ENCODE peak calls at places on chromosomes 6 and 20, in six cellular contexts. G is K562, V is HepG2, I is H1, Z is GM12891, U is GM12878. A is an unnamed sample.

GRCh38 chr6:163288915-163289314 is 125.6 kb upstream of the QKI start:
- DNase-seq in G (no peak), Z (no peak), U (no peak), V (no peak), I (no peak), A (no peak)

GRCh38 chr6:37585523-37585905 is 85.8 kb upstream of the CCDC167 start:
- DNase-seq in I (no peak), U (no peak), V (no peak), G (no peak), Z (no peak), A (no peak)

GRCh38 chr6:99603421-99604160 is 3.0 kb upstream of the PRDM13 start:
- DNase-seq in Z (no peak), G (peak), U (no peak), V (no peak), I (no peak), A (peak)

GRCh38 chr6:160378886-160379285 is 30.7 kb downstream of the SLC22A3 start:
- DNase-seq in U (no peak), G (no peak), V (no peak), Z (no peak), I (no peak), A (no peak)

GRCh38 chr6:22716721-22717120 is 147.4 kb downstream of the HDGFL1 start:
- DNase-seq in Z (no peak), G (no peak), V (no peak), U (no peak), I (no peak), A (no peak)

GRCh38 chr20:363319-364078 is 16.6 kb downstream of the NRSN2 start:
- DNase-seq in I (no peak), V (peak), U (no peak), G (peak), Z (no peak), A (no peak)

GRCh38 chr20:45629496-45630100 is at the start of gene WFDC10A:
- DNase-seq in Z (no peak), U (no peak), G (peak), I (peak), V (peak), A (no peak)

GRCh38 chr6:137111296-137112066 is 62.0 kb downstream of the IL22RA2 start:
- DNase-seq in G (no peak), V (no peak), U (no peak), I (no peak), Z (no peak), A (no peak)

GRCh38 chr20:24971702-24972101 is 20.8 kb downstream of the APMAP start:
- DNase-seq in Z (no peak), U (no peak), G (no peak), V (no peak), I (no peak), A (no peak)

GRCh38 chr6:11363881-11364576 is 131.6 kb upstream of the NEDD9 start:
- DNase-seq in Z (no peak), G (no peak), V (no peak), I (no peak), U (no peak), A (no peak)

GRCh38 chr20:45095753-45096371 is 5.1 kb downstream of the KCNS1 start:
- DNase-seq in G (peak), I (no peak), U (peak), Z (no peak), V (peak), A (peak)

GRCh38 chr20:22248052-22248667 is 336.2 kb downstream of the FOXA2 start:
- DNase-seq in G (peak), Z (no peak), I (no peak), U (no peak), V (peak), A (no peak)

GRCh38 chr20:58447733-58448391 is 58.8 kb downstream of the VAPB start:
- DNase-seq in U (no peak), V (peak), G (peak), I (no peak), Z (no peak), A (no peak)

GRCh38 chr6:13813621-13814175 is 659 bp downstream of the MCUR1 start:
- DNase-seq in V (peak), U (no peak), Z (peak), G (peak), I (peak), A (no peak)

GRCh38 chr6:33704215-33704817 is 7.2 kb downstream of the UQCC2 start:
- DNase-seq in I (no peak), G (no peak), Z (no peak), V (no peak), U (no peak), A (no peak)

GRCh38 chr6:105740946-105741605 is 338.2 kb upstream of the PREP start:
- DNase-seq in G (peak), V (no peak), U (no peak), Z (no peak), I (no peak), A (no peak)

GRCh38 chr6:132011582-132011981 is 60.4 kb upstream of the CCN2 start:
- DNase-seq in V (no peak), I (no peak), Z (no peak), G (no peak), U (no peak), A (no peak)

GRCh38 chr6:70811788-70812187 is 144.1 kb downstream of the SMAP1 start:
- DNase-seq in V (no peak), G (no peak), U (no peak), Z (no peak), I (no peak), A (no peak)

GRCh38 chr20:32789896-32790750 is 27.9 kb downstream of the DNMT3B start:
- DNase-seq in Z (peak), V (peak), U (peak), G (peak), I (no peak), A (peak)

GRCh38 chr6:41201784-41202181 is 834 bp upstream of the TREML2 start:
- DNase-seq in V (no peak), U (no peak), Z (no peak), I (no peak), G (peak), A (no peak)

GRCh38 chr6:20833881-20834515 is 299.7 kb downstream of the CDKAL1 start:
- DNase-seq in Z (no peak), U (no peak), G (no peak), I (no peak), V (no peak), A (no peak)

DNA sequence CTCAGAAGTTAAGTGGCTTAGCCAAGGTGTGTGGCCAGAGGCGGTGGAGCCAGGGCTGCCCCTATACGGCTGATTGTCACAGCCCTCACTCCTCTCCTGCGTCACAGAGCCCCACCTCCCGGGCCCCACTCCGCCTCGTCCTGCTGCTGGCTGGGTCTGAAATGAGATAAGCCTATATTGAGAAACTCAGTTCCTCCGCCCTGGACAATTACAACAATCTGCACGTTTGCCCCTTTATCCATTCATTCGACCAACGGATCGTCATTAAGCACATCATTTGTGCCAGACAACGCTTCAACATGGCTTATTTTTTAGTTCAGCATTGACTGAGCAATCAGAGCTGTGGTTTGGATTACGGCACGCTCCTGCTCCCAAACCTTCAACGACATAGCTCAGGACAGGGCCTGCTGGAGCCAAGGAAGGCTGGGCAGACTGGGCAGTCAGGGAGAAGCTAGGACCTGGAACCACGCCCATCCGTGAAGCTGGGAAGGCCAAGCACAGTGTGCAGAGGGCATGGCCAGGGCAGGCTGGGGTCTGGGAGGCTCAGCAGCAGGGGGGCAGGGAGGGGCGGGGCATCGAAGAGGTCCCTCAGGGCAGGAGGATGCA is 16.6 kb upstream of the EZR start:
- DNase-seq in I (no peak), Z (no peak), G (peak), V (peak), U (no peak), A (no peak)
- TF ChIP-seq POLR2A in I (no peak), Z (no peak), G (no peak), V (no peak), U (no peak), A (no peak)

GRCh38 chr6:113696960-113697359 is 160.2 kb upstream of the MARCKS start:
- DNase-seq in U (no peak), I (no peak), G (no peak), Z (no peak), V (no peak), A (no peak)
- TF ChIP-seq TAF1 in U (no peak), I (no peak), G (no peak), Z (no peak), V (no peak), A (no peak)

DNA sequence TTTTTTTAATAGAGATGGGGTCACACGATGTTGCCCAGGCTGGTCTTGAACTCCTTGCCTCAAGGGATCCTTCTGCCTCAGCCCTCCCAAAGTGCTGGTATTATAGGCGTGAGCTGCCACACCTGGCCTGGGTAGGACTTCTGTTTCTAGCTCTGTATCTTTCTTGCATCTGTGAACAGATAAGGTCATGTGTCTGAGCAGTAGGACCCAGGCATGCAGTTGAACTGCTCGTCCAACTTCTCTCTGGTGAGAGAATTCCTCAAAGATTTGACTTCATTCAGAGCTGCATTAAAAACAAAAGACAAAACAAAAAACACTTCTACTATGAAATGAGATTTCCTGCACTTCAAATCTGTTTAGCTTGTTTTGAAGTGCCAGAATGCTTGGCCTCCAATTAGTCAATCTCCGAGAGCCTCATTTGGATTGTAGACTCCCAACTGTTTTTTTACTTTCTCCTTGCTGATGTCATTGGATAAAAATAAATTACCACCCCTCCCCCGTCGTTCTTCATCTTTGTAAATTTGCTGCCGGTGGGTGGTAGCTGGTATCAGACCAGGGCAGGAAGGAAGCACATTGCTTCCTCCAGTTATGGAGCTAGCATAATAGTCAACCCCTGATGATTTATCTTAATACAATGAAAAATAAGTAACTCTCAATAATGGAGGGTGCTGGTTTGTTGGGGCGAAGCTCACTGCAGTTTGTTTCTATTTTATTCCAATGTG is 17.6 kb downstream of the CD109 start:
- DNase-seq in U (no peak), Z (no peak), V (no peak), G (no peak), I (no peak), A (no peak)
- TF ChIP-seq POLR2A in U (no peak), Z (no peak), V (no peak), G (no peak), I (no peak), A (no peak)

GRCh38 chr6:44171899-44172546 is 13.4 kb downstream of the CAPN11 start:
- DNase-seq in I (no peak), Z (no peak), V (no peak), G (no peak), U (no peak), A (no peak)
- TF ChIP-seq TAF1 in I (no peak), Z (no peak), V (no peak), G (no peak), U (no peak), A (no peak)